ENCODE peak calls at places on chromosomes 2 and 18, in four cellular contexts. H, U, E and T are unnamed samples.

GRCh38 chr2:36450466-36451196 is 95.1 kb downstream of the CRIM1 start:
- DNase-seq in H (peak; percentile 29), U (no peak), E (no peak), T (no peak)

GRCh38 chr2:101256316-101256715 is 3.6 kb downstream of the CNOT11 start:
- DNase-seq in U (no peak), E (no peak), H (no peak), T (no peak)

GRCh38 chr18:32707586-32707985 is 65.2 kb downstream of the KLHL14 start:
- DNase-seq in U (no peak), H (no peak), E (no peak), T (no peak)

GRCh38 chr2:28346587-28346986 is 46.1 kb upstream of the FOSL2 start:
- DNase-seq in H (no peak), U (no peak), E (no peak), T (no peak)

GRCh38 chr2:75243219-75243618 is 43.9 kb upstream of the TACR1 start:
- DNase-seq in U (no peak), H (no peak), E (no peak), T (no peak)

GRCh38 chr2:190696792-190697398 is 48.0 kb downstream of the NAB1 start:
- DNase-seq in E (no peak), U (no peak), H (no peak), T (no peak)

GRCh38 chr2:72289283-72289682 is 141.6 kb upstream of the CYP26B1 start:
- DNase-seq in U (no peak), E (no peak), H (no peak), T (no peak)

GRCh38 chr2:64374686-64375085 is 79.3 kb upstream of the LGALSL start:
- DNase-seq in U (no peak), H (no peak), E (no peak), T (no peak)

GRCh38 chr18:35501369-35501768 is 3.6 kb upstream of the INO80C start:
- DNase-seq in H (no peak), U (no peak), E (no peak), T (no peak)

GRCh38 chr18:76462326-76462694 is 32.7 kb downstream of the ZNF516 start:
- DNase-seq in E (no peak), H (no peak), U (no peak), T (no peak)

GRCh38 chr2:221517362-221518121 is 54.6 kb downstream of the EPHA4 start:
- DNase-seq in E (no peak), H (no peak), U (peak; percentile 63), T (no peak)

GRCh38 chr2:41854227-41854626 is 193.6 kb upstream of the PKDCC start:
- DNase-seq in U (no peak), H (no peak), E (no peak), T (no peak)

GRCh38 chr18:42730272-42730671 is 385.2 kb downstream of the RIT2 start:
- DNase-seq in U (no peak), H (no peak), E (no peak), T (peak; percentile 20)

GRCh38 chr18:40159141-40160017 is 1795.7 kb upstream of the PIK3C3 start:
- DNase-seq in E (no peak), H (no peak), U (no peak), T (peak; percentile 18)

GRCh38 chr2:131077966-131078365 is 15.3 kb downstream of the FAM168B start:
- DNase-seq in H (no peak), E (no peak), U (no peak), T (no peak)

GRCh38 chr2:45681675-45682074 is 30.2 kb downstream of the PRKCE start:
- DNase-seq in H (no peak), U (no peak), E (no peak), T (no peak)

GRCh38 chr2:60260646-60261296 is 292.7 kb downstream of the BCL11A start:
- DNase-seq in H (no peak), E (no peak), U (no peak), T (no peak)

GRCh38 chr2:213429516-213429915 is 145.3 kb downstream of the SPAG16 start:
- DNase-seq in H (no peak), U (no peak), E (no peak), T (no peak)

GRCh38 chr2:237208373-237209045 is 122.8 kb downstream of the COPS8 start:
- DNase-seq in H (no peak), U (no peak), E (no peak), T (no peak)

GRCh38 chr2:168192143-168192785 is 55.1 kb downstream of the STK39 start:
- DNase-seq in U (no peak), E (no peak), H (peak; percentile 51), T (peak; percentile 32)

GRCh38 chr18:7329036-7329435 is 98.1 kb downstream of the LRRC30 start:
- DNase-seq in E (no peak), H (no peak), U (no peak), T (no peak)

GRCh38 chr2:118808429-118808809 is 39.0 kb downstream of the EN1 start:
- DNase-seq in U (no peak), E (no peak), H (no peak), T (peak; percentile 67)

GRCh38 chr2:38203455-38203810 is 127.5 kb upstream of the CYP1B1 start:
- DNase-seq in U (no peak), E (no peak), H (no peak), T (no peak)

GRCh38 chr2:85698184-85698879 is 4.2 kb downstream of the GNLY start:
- DNase-seq in E (no peak), U (no peak), H (no peak), T (no peak)

GRCh38 chr2:177296047-177296446 is 31.5 kb upstream of the NFE2L2 start:
- DNase-seq in E (no peak), H (no peak), U (no peak), T (no peak)

GRCh38 chr2:204731996-204732395 is 186.7 kb downstream of the PARD3B start:
- DNase-seq in U (no peak), E (no peak), H (no peak), T (no peak)

GRCh38 chr2:206555721-206556120 is 86.6 kb upstream of the FAM237A start:
- DNase-seq in E (no peak), H (no peak), U (no peak), T (no peak)

GRCh38 chr2:222844323-222844722 is 16.5 kb upstream of the ACSL3 start:
- DNase-seq in E (no peak), U (no peak), H (no peak), T (no peak)

GRCh38 chr2:232028631-232029030 is 67.1 kb downstream of the DIS3L2 start:
- DNase-seq in H (no peak), E (no peak), U (no peak), T (no peak)

GRCh38 chr2:233844064-233844807 is 10.1 kb downstream of the HJURP start:
- DNase-seq in E (no peak), U (no peak), H (no peak), T (no peak)

GRCh38 chr2:162022290-162022945 is 51.6 kb downstream of the DPP4 start:
- DNase-seq in H (no peak), E (no peak), U (no peak), T (no peak)

GRCh38 chr2:229775614-229776313 is 61.4 kb upstream of the DNER start:
- DNase-seq in H (no peak), U (no peak), E (no peak), T (peak; percentile 38)

GRCh38 chr2:121722479-121722878 is 14.2 kb downstream of the NIFK start:
- DNase-seq in H (no peak), E (no peak), U (no peak), T (no peak)

GRCh38 chr2:28128281-28128950 is 237.9 kb downstream of the BABAM2 start:
- DNase-seq in H (no peak), E (no peak), U (no peak), T (no peak)

GRCh38 chr18:30957086-30957485 is 85.5 kb downstream of the DSC3 start:
- DNase-seq in H (no peak), U (no peak), E (no peak), T (no peak)
- H3K4me1 ChIP-seq in H (no peaks in the 10 kb centered on the region), U (no peaks in the 10 kb centered on the region), E (no peaks in the 10 kb centered on the region), T (no peaks in the 10 kb centered on the region)

GRCh38 chr18:2714140-2714539 is 58.6 kb downstream of the SMCHD1 start:
- DNase-seq in U (no peak), E (no peak), H (no peak), T (no peak)

GRCh38 chr18:2715990-2716389 is 60.5 kb downstream of the SMCHD1 start:
- DNase-seq in U (no peak), E (no peak), H (no peak), T (no peak)

GRCh38 chr18:2716394-2717326 is 61.1 kb downstream of the SMCHD1 start:
- DNase-seq in E (no peak), U (no peak), H (no peak), T (no peak)

GRCh38 chr18:2719040-2719439 is 63.5 kb downstream of the SMCHD1 start:
- DNase-seq in E (no peak), U (no peak), H (no peak), T (no peak)

DNA sequence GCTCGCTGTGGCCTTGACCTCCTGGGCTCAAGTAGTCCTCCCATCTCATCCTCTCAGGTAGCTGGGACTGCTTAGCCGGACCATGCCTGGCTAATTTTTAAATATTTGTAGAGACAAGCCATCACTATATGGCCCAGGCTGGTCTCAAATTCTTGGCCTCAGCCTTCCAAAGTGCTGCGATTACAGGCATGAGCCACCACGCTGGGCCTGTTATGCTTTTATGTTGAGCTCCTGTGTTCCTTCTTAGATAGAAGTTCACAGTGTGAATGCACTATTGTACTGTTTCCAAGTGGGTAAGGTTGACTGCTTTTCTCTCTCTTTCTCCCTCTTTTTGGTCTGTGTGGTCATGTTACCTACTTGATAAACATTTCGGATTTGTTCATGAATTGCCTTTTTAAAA is 61.9 kb downstream of the SMCHD1 start:
- DNase-seq in U (no peak), E (no peak), H (no peak), T (no peak)
- H3K36me3 ChIP-seq in U (peaks cover 28% of the 10 kb centered on the region), E (peaks cover 96% of the 10 kb centered on the region), H (no peaks in the 10 kb centered on the region), T (peaks cover 43% of the 10 kb centered on the region)

DNA sequence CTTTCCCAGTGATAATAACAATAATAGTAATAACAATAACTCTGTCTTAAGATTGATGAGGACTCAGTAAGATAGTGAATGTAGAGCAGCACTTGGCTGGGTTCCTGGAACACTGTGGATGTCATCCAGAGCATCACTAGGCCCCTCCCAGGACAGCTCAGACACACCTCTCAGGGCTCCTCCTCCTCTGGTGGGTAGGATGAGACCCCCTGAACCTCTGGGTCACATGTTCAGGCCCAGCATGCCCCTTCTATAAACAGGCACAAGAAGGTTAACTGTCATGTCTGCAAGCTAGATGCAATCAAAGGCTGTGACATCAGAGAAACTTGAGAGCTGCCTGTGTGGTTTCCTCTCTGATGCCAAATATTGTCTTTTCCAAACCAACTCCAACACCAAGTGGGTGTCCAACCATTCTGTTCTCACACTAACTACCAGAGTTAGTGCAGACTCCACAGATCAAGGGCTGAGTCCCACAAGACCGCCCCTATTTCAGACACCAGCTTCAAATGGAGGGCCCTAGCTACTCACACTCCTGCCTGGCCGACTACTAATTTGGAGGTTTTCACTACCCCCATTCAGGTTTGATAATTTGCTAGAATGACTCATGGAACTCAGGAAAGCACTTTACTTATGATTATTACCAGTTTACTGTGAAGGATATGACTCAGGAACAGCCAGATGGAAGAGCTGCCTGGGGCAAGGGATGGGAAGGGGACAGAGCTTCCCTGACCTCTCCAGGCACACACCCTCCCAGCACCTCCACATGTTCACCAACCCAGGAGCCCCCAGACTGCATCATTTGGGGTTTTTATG is 46.4 kb upstream of the BZW1 start:
- DNase-seq in U (no peak), E (no peak), H (no peak), T (no peak)
- H3K4me1 ChIP-seq in U (no peaks in the 10 kb centered on the region), E (peaks cover 33% of the 10 kb centered on the region), H (no peaks in the 10 kb centered on the region), T (no peaks in the 10 kb centered on the region)

GRCh38 chr2:96344011-96344410 is 8.4 kb downstream of the NCAPH start:
- DNase-seq in U (no peak), E (no peak), H (no peak), T (no peak)
- H3K36me3 ChIP-seq in U (no peaks in the 10 kb centered on the region), E (peaks cover 7% of the 10 kb centered on the region), H (no peaks in the 10 kb centered on the region), T (peaks cover 60% of the 10 kb centered on the region)